ENCODE peak calls at places on chromosome 1, in seven cellular contexts. W is activated T-helper 1 cell treated with Interleukin-2 at 50 U/mL for 16 hours; B is Daoy; X is EL; D is mesothelial cell of epicardium; O is activated CD4-positive, alpha-beta T cell treated with anti-CD3 and anti-CD28 coated beads, Interleukin-2, amount 10 ng/mL, durations not matched to agents 7 days and 5 days; I is caudate nucleus. J is an unnamed sample.

GRCh38 chr1:41360074-41361027 is 883 bp upstream of the FOXO6 start:
- DNase-seq in W (no peak), B (no peak), X (no peak), D (peak), O (no peak), I (no peak), J (no peak)

GRCh38 chr1:87956072-87956471 is 627.4 kb downstream of the LMO4 start:
- DNase-seq in W (no peak), B (peak), X (peak), D (no peak), O (no peak), I (peak), J (peak)

GRCh38 chr1:35642472-35642955 is 1.2 kb upstream of the PSMB2 start:
- DNase-seq in W (no peak), B (peak), X (no peak), D (no peak), O (no peak), I (no peak), J (peak)

GRCh38 chr1:27530192-27530591 is 40.2 kb upstream of the WASF2 start:
- DNase-seq in W (no peak), B (no peak), X (no peak), D (no peak), O (no peak), I (no peak), J (no peak)

GRCh38 chr1:3101127-3101939 is 32.3 kb downstream of the PRDM16 start:
- DNase-seq in W (no peak), B (peak), X (no peak), D (no peak), O (no peak), I (no peak), J (no peak)

GRCh38 chr1:27650527-27651175 is 15.7 kb upstream of the FGR start:
- DNase-seq in W (no peak), B (peak), X (peak), D (no peak), O (no peak), I (no peak), J (peak)

GRCh38 chr1:168321945-168322344 is 41.3 kb downstream of the TBX19 start:
- DNase-seq in W (no peak), B (no peak), X (peak), D (no peak), O (no peak), I (no peak), J (peak)

GRCh38 chr1:98177751-98178150 is 256.9 kb upstream of the DPYD start:
- DNase-seq in W (no peak), B (no peak), X (no peak), D (no peak), O (no peak), I (no peak), J (no peak)

GRCh38 chr1:176949033-176949662 is 215.4 kb downstream of the ASTN1 start:
- DNase-seq in W (no peak), B (peak), X (peak), D (peak), O (peak), I (no peak), J (peak)

J was measured in M059J.